ENCODE peak calls at places on chromosome 10, in six cellular contexts. Y, G, F, O, N and R are unnamed samples.

GRCh38 chr10:72315611-72316385 is 38.9 kb downstream of the DNAJB12 start:
- DNase-seq in Y (no peak), G (peak; percentile 49), F (no peak), O (no peak), N (no peak), R (peak; percentile 78)

GRCh38 chr10:132187421-132188138 is 832 bp downstream of the DPYSL4 start:
- DNase-seq in Y (no peak), G (no peak), F (no peak), O (no peak), N (no peak), R (peak; percentile 12)

GRCh38 chr10:112429147-112429546 is 17.6 kb downstream of the ZDHHC6 start:
- DNase-seq in Y (no peak), G (no peak), F (no peak), O (no peak), N (no peak), R (no peak)

GRCh38 chr10:92387289-92387940 is 96.4 kb downstream of the MARCHF5 start:
- DNase-seq in Y (peak; percentile 55), G (peak; percentile 83), F (no peak), O (peak; percentile 65), N (peak; percentile 87), R (peak; percentile 63)

GRCh38 chr10:121709674-121710073 is 111.4 kb upstream of the FGFR2 start:
- DNase-seq in Y (no peak), G (peak; percentile 55), F (no peak), O (no peak), N (no peak), R (no peak)

GRCh38 chr10:71974489-71975011 is 10.4 kb downstream of the CHST3 start:
- DNase-seq in Y (peak; percentile 80), G (peak; percentile 23), F (no peak), O (no peak), N (no peak), R (peak; percentile 45)

GRCh38 chr10:113303747-113304146 is 249.1 kb upstream of the HABP2 start:
- DNase-seq in Y (no peak), G (no peak), F (no peak), O (peak; percentile 45), N (no peak), R (no peak)

GRCh38 chr10:93991596-93992284 is 2.0 kb upstream of the PLCE1 start:
- DNase-seq in Y (peak; percentile 86), G (no peak), F (no peak), O (peak; percentile 57), N (no peak), R (peak; percentile 29)

GRCh38 chr10:102230861-102231356 is 4.8 kb downstream of the ELOVL3 start:
- DNase-seq in Y (peak; percentile 40), G (peak; percentile 35), F (no peak), O (no peak), N (peak; percentile 62), R (no peak)

GRCh38 chr10:10589540-10589939 is 428.1 kb upstream of the CELF2 start:
- DNase-seq in Y (no peak), G (no peak), F (no peak), O (no peak), N (no peak), R (peak; percentile 56)

GRCh38 chr10:91820144-91820543 is 21.9 kb downstream of the TNKS2 start:
- DNase-seq in Y (no peak), G (no peak), F (no peak), O (no peak), N (no peak), R (no peak)

GRCh38 chr10:42864575-42864974 is 82.0 kb downstream of the BMS1 start:
- DNase-seq in Y (no peak), G (peak; percentile 70), F (no peak), O (peak; percentile 16), N (peak; percentile 18), R (no peak)

GRCh38 chr10:16986082-16986405 is 143.6 kb downstream of the CUBN start:
- DNase-seq in Y (no peak), G (no peak), F (no peak), O (no peak), N (no peak), R (no peak)

GRCh38 chr10:110488944-110489343 is 8.8 kb upstream of the DUSP5 start:
- DNase-seq in Y (no peak), G (peak; percentile 29), F (no peak), O (no peak), N (no peak), R (no peak)
- TF ChIP-seq MYC in Y (no peak), G (no peak), F (no peak), O (no peak), N (no peak), R (no peak)

GRCh38 chr10:31262672-31263071 is 56.3 kb upstream of the ZEB1 start:
- DNase-seq in Y (no peak), G (no peak), F (no peak), O (no peak), N (no peak), R (no peak)
- TF ChIP-seq MYC in Y (no peak), G (no peak), F (no peak), O (no peak), N (no peak), R (no peak)

GRCh38 chr10:118985576-118985975 is 43.9 kb upstream of the NANOS1 start:
- DNase-seq in Y (no peak), G (no peak), F (no peak), O (no peak), N (no peak), R (no peak)

GRCh38 chr10:118981946-118982345 is 47.6 kb upstream of the NANOS1 start:
- DNase-seq in Y (no peak), G (no peak), F (no peak), O (no peak), N (no peak), R (no peak)

GRCh38 chr10:118982366-118982765 is 47.1 kb upstream of the NANOS1 start:
- DNase-seq in Y (no peak), G (peak; percentile 68), F (no peak), O (no peak), N (no peak), R (no peak)

GRCh38 chr10:118980870-118981269 is 48.6 kb upstream of the NANOS1 start:
- DNase-seq in Y (no peak), G (no peak), F (no peak), O (no peak), N (no peak), R (no peak)

GRCh38 chr10:118983263-118983662 is 46.3 kb upstream of the NANOS1 start:
- DNase-seq in Y (no peak), G (peak; percentile 85), F (peak; percentile 44), O (peak; percentile 19), N (no peak), R (no peak)
- TF ChIP-seq MYC in Y (no peak), G (no peak), F (no peak), O (no peak), N (no peak), R (no peak)

GRCh38 chr10:127353544-127353943 is 157.2 kb upstream of the INSYN2A start:
- DNase-seq in Y (no peak), G (no peak), F (no peak), O (no peak), N (no peak), R (no peak)

GRCh38 chr10:127354255-127354654 is 157.9 kb upstream of the INSYN2A start:
- DNase-seq in Y (no peak), G (peak; percentile 8), F (no peak), O (no peak), N (no peak), R (no peak)

GRCh38 chr10:127354992-127355391 is 158.6 kb upstream of the INSYN2A start:
- DNase-seq in Y (no peak), G (no peak), F (no peak), O (no peak), N (no peak), R (peak; percentile 27)

GRCh38 chr10:127357265-127357664 is 160.9 kb upstream of the INSYN2A start:
- DNase-seq in Y (no peak), G (no peak), F (no peak), O (no peak), N (no peak), R (no peak)
- TF ChIP-seq MYC in Y (no peak), G (no peak), F (no peak), O (no peak), N (no peak), R (no peak)

GRCh38 chr10:116796469-116796868 is 52.8 kb upstream of the ENO4 start:
- DNase-seq in Y (no peak), G (no peak), F (no peak), O (no peak), N (no peak), R (no peak)

GRCh38 chr10:116800356-116800929 is 48.9 kb upstream of the ENO4 start:
- DNase-seq in Y (no peak), G (no peak), F (no peak), O (no peak), N (no peak), R (no peak)

GRCh38 chr10:116792772-116793171 is 50.4 kb upstream of the HSPA12A start:
- DNase-seq in Y (no peak), G (no peak), F (no peak), O (no peak), N (no peak), R (no peak)

GRCh38 chr10:116798859-116799258 is 50.4 kb upstream of the ENO4 start:
- DNase-seq in Y (no peak), G (no peak), F (no peak), O (no peak), N (no peak), R (no peak)

DNA sequence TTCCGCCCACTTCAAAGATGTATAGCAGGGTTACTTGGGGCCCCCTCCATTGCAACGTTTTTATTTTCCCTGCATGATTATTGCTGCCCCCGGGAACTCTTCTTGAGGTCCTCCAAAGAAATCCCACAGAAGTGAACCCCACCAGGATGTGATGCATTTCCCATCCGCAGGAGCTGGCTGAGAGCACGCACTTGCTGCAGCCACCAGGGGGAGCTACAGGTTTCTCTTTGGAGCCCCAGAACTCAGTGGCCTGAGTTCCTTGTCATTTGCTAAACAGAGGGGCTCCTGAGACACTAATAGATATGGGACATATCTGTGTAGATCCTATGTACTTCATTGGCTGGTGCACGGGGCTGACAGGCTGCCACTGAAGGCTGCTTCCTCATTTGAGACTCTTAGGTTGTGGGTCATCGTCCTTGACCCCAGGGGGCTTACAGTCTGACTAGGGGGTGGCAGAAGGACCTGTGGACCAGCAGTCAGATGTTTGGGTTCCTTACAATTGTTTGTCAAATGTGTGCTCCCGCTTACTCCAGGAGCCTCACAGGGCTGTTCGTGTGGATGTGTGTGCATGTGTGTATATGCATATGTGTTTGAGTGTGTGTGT is 52.3 kb upstream of the ENO4 start:
- DNase-seq in Y (peak; percentile 78), G (peak; percentile 76), F (no peak), O (peak; percentile 60), N (peak; percentile 73), R (peak; percentile 69)
- TF ChIP-seq MYC in Y (no peak), G (no peak), F (no peak), O (no peak), N (no peak), R (no peak)

GRCh38 chr10:323651-324293 is 188.5 kb downstream of the ZMYND11 start:
- DNase-seq in Y (peak; percentile 81), G (peak; percentile 89), F (peak; percentile 65), O (peak; percentile 45), N (peak; percentile 14), R (peak; percentile 92)
- TF ChIP-seq MYC in Y (no peak), G (peak; percentile 44), F (no peak), O (no peak), N (no peak), R (no peak)

DNA sequence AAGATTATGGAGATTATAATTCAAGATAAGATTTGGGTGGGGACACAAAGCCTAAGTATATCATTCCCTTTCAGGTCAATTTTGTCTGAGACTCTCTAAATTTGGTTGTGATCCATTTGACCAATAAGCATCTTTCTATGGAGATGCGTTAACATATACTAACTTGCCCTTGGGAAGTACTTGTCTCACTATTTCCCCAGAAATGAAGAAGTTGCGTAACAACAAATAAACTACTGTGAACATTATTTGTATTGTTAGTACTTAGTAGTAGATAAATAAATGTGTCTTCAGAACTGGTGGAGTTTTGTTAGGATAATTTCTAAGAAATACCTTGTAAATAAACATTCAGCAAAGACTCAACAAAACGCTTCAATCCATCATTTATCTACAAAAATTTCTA is 127.3 kb upstream of the LYZL2 start:
- DNase-seq in Y (no peak), G (no peak), F (no peak), O (no peak), N (no peak), R (no peak)
- TF ChIP-seq MYC in Y (no peak), G (no peak), F (no peak), O (no peak), N (no peak), R (no peak)